ENCODE peak calls at places on chromosome X, in seven cellular contexts. One of them, this sample, is unnamed.

GRCh38 chrX:136344321-136344720 is 43.6 kb downstream of the ADGRG4 start:
- DNase-seq in psoas muscle: no peak
- DNase-seq in trophoblast cell: peak; percentile 70
- DNase-seq in CD8-positive, alpha-beta memory T cell: no peak
- DNase-seq in upper lobe of right lung: no peak
- DNase-seq in aorta: no peak
- DNase-seq in ovary: no peak
- DNase-seq in this sample: no peak

GRCh38 chrX:39196192-39197102 is 395.2 kb downstream of the MID1IP1 start:
- DNase-seq in CD8-positive, alpha-beta memory T cell: peak; percentile 13
- DNase-seq in psoas muscle: no peak
- DNase-seq in aorta: no peak
- DNase-seq in trophoblast cell: peak; percentile 66
- DNase-seq in ovary: no peak
- DNase-seq in upper lobe of right lung: no peak
- DNase-seq in this sample: no peak

GRCh38 chrX:43644124-43644701 is 11.9 kb upstream of the MAOA start:
- DNase-seq in trophoblast cell: peak; percentile 79
- DNase-seq in CD8-positive, alpha-beta memory T cell: no peak
- DNase-seq in aorta: no peak
- DNase-seq in psoas muscle: no peak
- DNase-seq in upper lobe of right lung: no peak
- DNase-seq in ovary: no peak
- DNase-seq in this sample: no peak

GRCh38 chrX:39777623-39778025 is 320.1 kb downstream of the BCOR start:
- DNase-seq in ovary: no peak
- DNase-seq in CD8-positive, alpha-beta memory T cell: no peak
- DNase-seq in aorta: no peak
- DNase-seq in psoas muscle: no peak
- DNase-seq in upper lobe of right lung: no peak
- DNase-seq in trophoblast cell: no peak
- DNase-seq in this sample: no peak

GRCh38 chrX:40383360-40383759 is 197.4 kb upstream of the ATP6AP2 start:
- DNase-seq in psoas muscle: no peak
- DNase-seq in aorta: no peak
- DNase-seq in trophoblast cell: no peak
- DNase-seq in ovary: no peak
- DNase-seq in CD8-positive, alpha-beta memory T cell: no peak
- DNase-seq in upper lobe of right lung: no peak
- DNase-seq in this sample: no peak

GRCh38 chrX:1453390-1453783 is 678 bp upstream of the ASMTL start:
- DNase-seq in ovary: no peak
- DNase-seq in trophoblast cell: no peak
- DNase-seq in CD8-positive, alpha-beta memory T cell: peak; percentile 84
- DNase-seq in psoas muscle: peak; percentile 88
- DNase-seq in upper lobe of right lung: no peak
- DNase-seq in aorta: peak; percentile 90
- DNase-seq in this sample: no peak

GRCh38 chrX:22249371-22249770 is 23.3 kb upstream of the CBLL2 start:
- DNase-seq in psoas muscle: no peak
- DNase-seq in trophoblast cell: no peak
- DNase-seq in upper lobe of right lung: no peak
- DNase-seq in aorta: no peak
- DNase-seq in CD8-positive, alpha-beta memory T cell: no peak
- DNase-seq in ovary: no peak
- DNase-seq in this sample: no peak

GRCh38 chrX:133294126-133294525 is 76.0 kb upstream of the TFDP3 start:
- DNase-seq in upper lobe of right lung: no peak
- DNase-seq in aorta: no peak
- DNase-seq in ovary: no peak
- DNase-seq in CD8-positive, alpha-beta memory T cell: no peak
- DNase-seq in psoas muscle: no peak
- DNase-seq in trophoblast cell: no peak
- DNase-seq in this sample: no peak

GRCh38 chrX:73855546-73855945 is 292.5 kb downstream of the CHIC1 start:
- DNase-seq in psoas muscle: peak; percentile 63
- DNase-seq in upper lobe of right lung: no peak
- DNase-seq in CD8-positive, alpha-beta memory T cell: peak; percentile 73
- DNase-seq in trophoblast cell: peak; percentile 86
- DNase-seq in aorta: no peak
- DNase-seq in ovary: peak; percentile 69
- DNase-seq in this sample: no peak

GRCh38 chrX:118553042-118553714 is 57.6 kb downstream of the DOCK11 start:
- DNase-seq in trophoblast cell: no peak
- DNase-seq in CD8-positive, alpha-beta memory T cell: no peak
- DNase-seq in ovary: no peak
- DNase-seq in aorta: no peak
- DNase-seq in psoas muscle: no peak
- DNase-seq in upper lobe of right lung: no peak
- DNase-seq in this sample: no peak

GRCh38 chrX:41922125-41922521 is 1.2 kb downstream of the CASK start:
- DNase-seq in upper lobe of right lung: no peak
- DNase-seq in ovary: no peak
- DNase-seq in CD8-positive, alpha-beta memory T cell: no peak
- DNase-seq in trophoblast cell: peak; percentile 5
- DNase-seq in aorta: no peak
- DNase-seq in psoas muscle: no peak
- DNase-seq in this sample: no peak

GRCh38 chrX:151981129-151981528 is 6.7 kb upstream of the GABRE start:
- DNase-seq in ovary: no peak
- DNase-seq in trophoblast cell: no peak
- DNase-seq in aorta: no peak
- DNase-seq in upper lobe of right lung: no peak
- DNase-seq in CD8-positive, alpha-beta memory T cell: no peak
- DNase-seq in psoas muscle: no peak
- DNase-seq in this sample: no peak

DNA sequence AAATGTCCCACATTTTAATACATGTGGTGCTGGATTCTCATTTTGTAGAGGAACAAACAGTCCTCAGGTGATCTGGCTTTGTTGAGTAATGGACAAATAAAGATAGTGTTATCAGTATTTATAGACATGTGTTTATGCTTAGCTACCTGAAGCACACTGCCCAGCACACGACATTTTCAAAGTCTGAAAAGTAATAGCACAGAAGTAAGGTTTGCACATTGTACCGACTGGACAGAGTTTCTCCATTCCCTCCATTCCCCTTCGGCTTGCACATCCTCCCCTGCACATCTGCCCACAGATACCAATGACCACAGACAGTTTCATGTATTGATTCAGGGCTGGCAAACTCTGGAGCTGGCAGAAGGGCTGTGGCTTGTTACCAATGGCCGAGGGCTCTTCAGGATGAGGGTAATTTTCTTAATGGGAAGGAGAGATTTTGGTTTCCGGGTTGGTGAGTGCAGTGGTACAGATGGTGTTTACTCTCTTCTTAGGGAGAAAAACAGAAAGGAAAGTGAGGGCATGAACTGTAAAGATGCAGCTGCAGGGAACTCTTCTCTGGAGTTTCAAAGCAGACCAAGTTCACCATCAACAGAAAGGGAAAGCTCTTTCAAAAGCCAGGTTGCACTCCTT is 2.3 kb downstream of the GRPR start:
- DNase-seq in psoas muscle: no peak
- DNase-seq in trophoblast cell: no peak
- DNase-seq in upper lobe of right lung: no peak
- DNase-seq in ovary: no peak
- DNase-seq in aorta: no peak
- DNase-seq in CD8-positive, alpha-beta memory T cell: no peak
- DNase-seq in this sample: no peak
- H3K4me3 ChIP-seq in psoas muscle: no peak overlapping the region
- H3K4me3 ChIP-seq in trophoblast cell: no peak overlapping the region
- H3K4me3 ChIP-seq in upper lobe of right lung: no peak overlapping the region
- H3K4me3 ChIP-seq in ovary: no peak overlapping the region
- H3K4me3 ChIP-seq in aorta: no peak overlapping the region
- H3K4me3 ChIP-seq in CD8-positive, alpha-beta memory T cell: no peak overlapping the region
- H3K4me3 ChIP-seq in this sample: no peak overlapping the region

DNA sequence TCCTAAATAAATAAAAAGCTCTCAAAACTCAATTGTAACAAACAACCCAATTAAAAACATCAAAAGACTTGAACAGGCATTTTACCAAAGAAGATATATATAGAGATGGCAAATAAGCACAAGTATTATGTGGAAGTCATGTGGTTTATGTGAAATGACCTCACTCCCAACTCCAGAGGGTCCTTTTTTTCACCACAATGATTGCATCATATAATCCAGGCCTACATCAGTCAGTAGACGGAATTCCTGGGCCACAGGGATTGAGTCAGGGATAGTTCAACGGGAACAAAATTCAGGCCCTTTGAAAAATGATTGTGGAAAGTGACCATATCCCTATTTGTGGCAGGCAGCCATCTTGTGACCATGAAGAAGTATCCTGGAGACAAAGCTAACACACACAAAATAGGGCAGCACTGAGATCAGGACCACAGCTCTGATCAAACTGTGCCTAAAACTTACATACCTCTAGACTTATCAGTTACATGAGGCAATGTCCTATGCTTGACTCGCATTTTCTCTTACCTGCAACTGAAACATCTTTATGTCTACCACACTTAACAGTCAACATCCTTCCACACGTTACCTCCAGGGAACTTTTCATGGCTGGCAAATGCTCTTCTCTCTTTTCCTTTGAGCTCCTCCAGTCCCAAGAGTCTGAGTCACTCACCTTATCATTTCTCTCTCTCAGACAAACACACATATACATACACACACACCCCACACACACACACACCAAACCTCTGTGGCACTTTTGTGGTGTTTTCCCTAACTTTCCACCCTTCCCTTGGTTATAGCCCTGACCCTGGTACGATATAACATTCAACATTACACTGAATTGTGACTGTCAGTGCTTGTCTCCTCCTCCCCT is 113.5 kb downstream of the PHF8 start:
- DNase-seq in ovary: no peak
- DNase-seq in psoas muscle: no peak
- DNase-seq in upper lobe of right lung: no peak
- DNase-seq in trophoblast cell: peak; percentile 8
- DNase-seq in CD8-positive, alpha-beta memory T cell: no peak
- DNase-seq in aorta: no peak
- DNase-seq in this sample: no peak
- H3K27ac ChIP-seq in ovary: no peak overlapping the region
- H3K27ac ChIP-seq in psoas muscle: no peak overlapping the region
- H3K27ac ChIP-seq in upper lobe of right lung: no peak overlapping the region
- H3K27ac ChIP-seq in trophoblast cell: no peak overlapping the region
- H3K27ac ChIP-seq in CD8-positive, alpha-beta memory T cell: no peak overlapping the region
- H3K27ac ChIP-seq in aorta: no peak overlapping the region
- H3K27ac ChIP-seq in this sample: no peak overlapping the region

GRCh38 chrX:11968991-11969390 is 169.3 kb upstream of the FRMPD4 start:
- DNase-seq in ovary: no peak
- DNase-seq in CD8-positive, alpha-beta memory T cell: no peak
- DNase-seq in trophoblast cell: peak; percentile 70
- DNase-seq in upper lobe of right lung: no peak
- DNase-seq in psoas muscle: no peak
- DNase-seq in aorta: no peak
- DNase-seq in this sample: no peak

GRCh38 chrX:11968470-11968869 is 169.8 kb upstream of the FRMPD4 start:
- DNase-seq in trophoblast cell: peak; percentile 87
- DNase-seq in psoas muscle: no peak
- DNase-seq in CD8-positive, alpha-beta memory T cell: no peak
- DNase-seq in upper lobe of right lung: no peak
- DNase-seq in ovary: no peak
- DNase-seq in aorta: no peak
- DNase-seq in this sample: no peak

GRCh38 chrX:11965436-11965835 is 172.8 kb upstream of the FRMPD4 start:
- DNase-seq in ovary: no peak
- DNase-seq in psoas muscle: no peak
- DNase-seq in upper lobe of right lung: no peak
- DNase-seq in trophoblast cell: no peak
- DNase-seq in CD8-positive, alpha-beta memory T cell: no peak
- DNase-seq in aorta: no peak
- DNase-seq in this sample: no peak

GRCh38 chrX:11970935-11971334 is 167.3 kb upstream of the FRMPD4 start:
- DNase-seq in psoas muscle: no peak
- DNase-seq in upper lobe of right lung: no peak
- DNase-seq in trophoblast cell: no peak
- DNase-seq in CD8-positive, alpha-beta memory T cell: no peak
- DNase-seq in aorta: no peak
- DNase-seq in ovary: no peak
- DNase-seq in this sample: no peak

GRCh38 chrX:11967986-11968385 is 170.3 kb upstream of the FRMPD4 start:
- DNase-seq in aorta: no peak
- DNase-seq in trophoblast cell: peak; percentile 55
- DNase-seq in upper lobe of right lung: no peak
- DNase-seq in psoas muscle: no peak
- DNase-seq in CD8-positive, alpha-beta memory T cell: no peak
- DNase-seq in ovary: no peak
- DNase-seq in this sample: no peak
- H3K36me3 ChIP-seq in aorta: no peaks in the 10 kb centered on the region
- H3K36me3 ChIP-seq in trophoblast cell: no peaks in the 10 kb centered on the region
- H3K36me3 ChIP-seq in upper lobe of right lung: no peaks in the 10 kb centered on the region
- H3K36me3 ChIP-seq in psoas muscle: no peaks in the 10 kb centered on the region
- H3K36me3 ChIP-seq in CD8-positive, alpha-beta memory T cell: no peaks in the 10 kb centered on the region
- H3K36me3 ChIP-seq in ovary: no peaks in the 10 kb centered on the region
- H3K36me3 ChIP-seq in this sample: no peaks in the 10 kb centered on the region

GRCh38 chrX:110087485-110088356 is 84.8 kb downstream of the TMEM164 start:
- DNase-seq in upper lobe of right lung: no peak
- DNase-seq in trophoblast cell: peak; percentile 21
- DNase-seq in psoas muscle: peak; percentile 78
- DNase-seq in aorta: no peak
- DNase-seq in CD8-positive, alpha-beta memory T cell: no peak
- DNase-seq in ovary: no peak
- DNase-seq in this sample: no peak
- H3K4me3 ChIP-seq in upper lobe of right lung: no peak overlapping the region
- H3K4me3 ChIP-seq in trophoblast cell: no peak overlapping the region
- H3K4me3 ChIP-seq in psoas muscle: peak overlapping the region; percentile 31
- H3K4me3 ChIP-seq in aorta: no peak overlapping the region
- H3K4me3 ChIP-seq in CD8-positive, alpha-beta memory T cell: no peak overlapping the region
- H3K4me3 ChIP-seq in ovary: no peak overlapping the region
- H3K4me3 ChIP-seq in this sample: no peak overlapping the region

GRCh38 chrX:17596546-17597205 is 140.6 kb upstream of the SCML1 start:
- DNase-seq in upper lobe of right lung: no peak
- DNase-seq in aorta: no peak
- DNase-seq in ovary: no peak
- DNase-seq in psoas muscle: no peak
- DNase-seq in CD8-positive, alpha-beta memory T cell: no peak
- DNase-seq in trophoblast cell: no peak
- DNase-seq in this sample: no peak
- H3K27ac ChIP-seq in upper lobe of right lung: no peak overlapping the region
- H3K27ac ChIP-seq in aorta: peak overlapping the region; percentile 79
- H3K27ac ChIP-seq in ovary: no peak overlapping the region
- H3K27ac ChIP-seq in psoas muscle: no peak overlapping the region
- H3K27ac ChIP-seq in CD8-positive, alpha-beta memory T cell: no peak overlapping the region
- H3K27ac ChIP-seq in trophoblast cell: no peak overlapping the region
- H3K27ac ChIP-seq in this sample: peak overlapping the region; percentile 44

GRCh38 chrX:48997865-48998264 is 4.2 kb downstream of the GRIPAP1 start:
- DNase-seq in aorta: no peak
- DNase-seq in trophoblast cell: no peak
- DNase-seq in ovary: no peak
- DNase-seq in psoas muscle: no peak
- DNase-seq in upper lobe of right lung: no peak
- DNase-seq in CD8-positive, alpha-beta memory T cell: no peak
- DNase-seq in this sample: no peak
- H3K36me3 ChIP-seq in aorta: no peaks in the 10 kb centered on the region
- H3K36me3 ChIP-seq in trophoblast cell: peaks cover 23% of the 10 kb centered on the region
- H3K36me3 ChIP-seq in ovary: no peaks in the 10 kb centered on the region
- H3K36me3 ChIP-seq in psoas muscle: no peaks in the 10 kb centered on the region
- H3K36me3 ChIP-seq in upper lobe of right lung: peaks cover 21% of the 10 kb centered on the region
- H3K36me3 ChIP-seq in CD8-positive, alpha-beta memory T cell: peaks cover 22% of the 10 kb centered on the region
- H3K36me3 ChIP-seq in this sample: peaks cover 11% of the 10 kb centered on the region

This sample was measured in kidney.